ENCODE peak calls at places on chromosomes 13 and 19, in five cellular contexts. T is fibroblast of lung, K is pancreas, V is endothelial cell of umbilical vein, L is bronchial epithelial cell. F is an unnamed sample.

GRCh38 chr19:5035105-5035761 is 66.3 kb downstream of the KDM4B start:
- DNase-seq in V (no peak), T (no peak), K (no peak), L (no peak), F (no peak)

GRCh38 chr19:4007021-4007835 is at the start of gene PIAS4:
- DNase-seq in K (peak), T (peak), V (peak), L (peak), F (no peak)

GRCh38 chr13:79423801-79424642 is 18.0 kb upstream of the RBM26 start:
- DNase-seq in V (peak), L (peak), T (peak), K (no peak), F (peak)

GRCh38 chr13:98847780-98848179 is 95.3 kb upstream of the SLC15A1 start:
- DNase-seq in L (no peak), T (no peak), V (no peak), K (no peak), F (no peak)

GRCh38 chr19:15829277-15829770 is 13.9 kb upstream of the OR10H1 start:
- DNase-seq in T (no peak), K (no peak), V (no peak), L (peak), F (no peak)

GRCh38 chr13:46181799-46182490 is at the start of gene LCP1:
- DNase-seq in V (no peak), K (no peak), T (no peak), L (no peak), F (no peak)

GRCh38 chr13:58949646-58950045 is 1214.1 kb downstream of the DIAPH3 start:
- DNase-seq in V (no peak), L (no peak), T (no peak), K (no peak), F (no peak)

GRCh38 chr13:49791214-49791752 is 1.2 kb downstream of the KPNA3 start:
- DNase-seq in L (peak), T (peak), K (no peak), V (peak), F (peak)

GRCh38 chr13:99282264-99283231 is 24.4 kb upstream of the GPR18 start:
- DNase-seq in L (no peak), V (no peak), T (no peak), K (no peak), F (no peak)

GRCh38 chr13:95185311-95185710 is 115.9 kb downstream of the ABCC4 start:
- DNase-seq in T (no peak), V (no peak), K (no peak), L (peak), F (no peak)

GRCh38 chr19:42255766-42256750 is 1.1 kb upstream of the ERF start:
- DNase-seq in T (peak), V (peak), K (no peak), L (no peak), F (no peak)

GRCh38 chr19:13621413-13621812 is 115.1 kb upstream of the CACNA1A start:
- DNase-seq in T (peak), K (no peak), L (peak), V (no peak), F (peak)

GRCh38 chr13:103525530-103525929 is 459.3 kb upstream of the SLC10A2 start:
- DNase-seq in K (no peak), T (no peak), L (no peak), V (no peak), F (no peak)

GRCh38 chr13:99415014-99415650 is 86.1 kb upstream of the TM9SF2 start:
- DNase-seq in K (peak), V (no peak), T (no peak), L (no peak), F (no peak)

GRCh38 chr13:99681695-99682094 is 180.4 kb downstream of the TM9SF2 start:
- DNase-seq in K (no peak), T (no peak), L (no peak), V (no peak), F (no peak)

GRCh38 chr13:28531195-28531955 is 36.4 kb upstream of the FLT1 start:
- DNase-seq in L (no peak), K (peak), T (peak), V (peak), F (no peak)

GRCh38 chr19:6379744-6380143 is 4.0 kb upstream of the PSPN start:
- DNase-seq in V (no peak), L (no peak), T (no peak), K (no peak), F (no peak)

GRCh38 chr19:10662384-10663251 is 8.5 kb downstream of the ILF3 start:
- DNase-seq in V (no peak), T (no peak), L (no peak), K (no peak), F (no peak)

GRCh38 chr13:19596960-19597361 is 35.6 kb upstream of the TPTE2 start:
- DNase-seq in K (no peak), T (peak), V (no peak), L (peak), F (peak)

GRCh38 chr19:38062959-38063786 is 156.2 kb downstream of the SIPA1L3 start:
- DNase-seq in K (no peak), L (no peak), V (no peak), T (peak), F (no peak)

GRCh38 chr13:72201726-72202125 is 334.7 kb upstream of the DACH1 start:
- DNase-seq in T (no peak), L (no peak), K (no peak), V (no peak), F (no peak)

GRCh38 chr19:47240996-47241918 is 10.3 kb upstream of the BBC3 start:
- DNase-seq in L (peak), T (peak), V (peak), K (peak), F (no peak)

GRCh38 chr19:47239610-47240296 is 8.8 kb upstream of the BBC3 start:
- DNase-seq in K (peak), L (no peak), V (peak), T (peak), F (no peak)

GRCh38 chr19:47240561-47240960 is 9.6 kb upstream of the BBC3 start:
- DNase-seq in T (no peak), L (no peak), V (no peak), K (no peak), F (no peak)

GRCh38 chr19:47241919-47242644 is 11.1 kb upstream of the BBC3 start:
- DNase-seq in T (peak), V (no peak), K (no peak), L (no peak), F (no peak)

GRCh38 chr19:47239152-47239551 is 8.2 kb upstream of the BBC3 start:
- DNase-seq in V (no peak), T (no peak), K (no peak), L (no peak), F (no peak)
- H3K4me3 ChIP-seq in V (no peak), T (peak), K (no peak), L (no peak), F (no peak)

DNA sequence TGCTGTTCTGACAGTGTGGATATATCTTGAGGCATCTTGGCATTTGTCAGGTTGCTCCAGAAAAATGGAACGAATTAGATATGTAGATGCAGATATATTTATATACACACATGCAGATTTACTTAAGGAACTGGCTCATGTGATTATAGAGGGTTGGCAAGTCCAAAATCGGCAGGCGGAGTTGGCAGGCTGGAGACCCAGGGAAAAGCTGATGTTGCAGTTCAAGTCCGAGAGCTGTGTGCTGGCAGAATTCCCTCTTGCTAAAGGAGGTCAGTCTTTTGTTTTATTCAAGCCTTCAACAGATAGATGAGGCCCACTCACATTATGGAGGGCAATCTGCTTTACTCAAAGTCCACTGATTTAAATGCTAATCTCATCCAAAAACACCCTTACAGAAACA is 24.4 kb upstream of the CSNK1A1L start:
- DNase-seq in V (no peak), T (peak), L (no peak), K (no peak), F (no peak)
- TF ChIP-seq CTCF in V (no peak), T (no peak), L (no peak), K (no peak), F (no peak)

GRCh38 chr19:638901-639250 is 803 bp upstream of the FGF22 start:
- DNase-seq in L (no peak), V (no peak), T (no peak), K (no peak), F (no peak)
- H3K4me3 ChIP-seq in L (no peak), V (no peak), T (peak), K (no peak), F (peak)

GRCh38 chr13:26719356-26719945 is 41.1 kb downstream of the GPR12 start:
- DNase-seq in L (no peak), T (no peak), V (peak), K (no peak), F (no peak)
- TF ChIP-seq CTCF in L (no peak), T (peak), V (no peak), K (no peak), F (peak)

GRCh38 chr19:35955881-35956634 is 19.9 kb downstream of the LRFN3 start:
- DNase-seq in L (no peak), T (no peak), K (no peak), V (no peak), F (no peak)

GRCh38 chr19:35960432-35960972 is 24.3 kb downstream of the LRFN3 start:
- DNase-seq in L (no peak), T (no peak), K (no peak), V (no peak), F (no peak)

GRCh38 chr19:35959040-35959967 is 23.1 kb downstream of the LRFN3 start:
- DNase-seq in L (no peak), T (no peak), K (peak), V (no peak), F (no peak)

GRCh38 chr19:35959968-35960320 is 23.8 kb downstream of the LRFN3 start:
- DNase-seq in V (no peak), T (no peak), L (no peak), K (no peak), F (no peak)

GRCh38 chr19:35958660-35959039 is 22.5 kb downstream of the LRFN3 start:
- DNase-seq in T (no peak), V (no peak), K (no peak), L (no peak), F (no peak)
- H3K4me3 ChIP-seq in T (no peak), V (no peak), K (no peak), L (no peak), F (no peak)

GRCh38 chr19:51341066-51341465 is 873 bp downstream of the VSIG10L start:
- DNase-seq in L (no peak), T (no peak), V (no peak), K (no peak), F (no peak)

GRCh38 chr19:51338563-51339312 is 3.2 kb downstream of the VSIG10L start:
- DNase-seq in L (peak), V (peak), K (peak), T (peak), F (no peak)

GRCh38 chr19:51339313-51339686 is 2.6 kb downstream of the VSIG10L start:
- DNase-seq in L (no peak), T (no peak), K (no peak), V (no peak), F (no peak)

GRCh38 chr19:51337861-51338562 is 3.9 kb downstream of the VSIG10L start:
- DNase-seq in T (no peak), V (no peak), K (no peak), L (no peak), F (no peak)

GRCh38 chr19:51339687-51340656 is 2.0 kb downstream of the VSIG10L start:
- DNase-seq in V (peak), T (peak), L (peak), K (peak), F (peak)
- TF ChIP-seq CTCF in V (peak), T (no peak), L (peak), K (no peak), F (no peak)

GRCh38 chr19:49338023-49338677 is 2.9 kb downstream of the CD37 start:
- DNase-seq in T (no peak), V (no peak), L (no peak), K (peak), F (no peak)
- H3K4me3 ChIP-seq in T (no peak), V (no peak), L (no peak), K (no peak), F (peak)

F was measured in epithelial cell of proximal tubule.